ENCODE peak calls at places on chromosomes 16 and 17, in seven cellular contexts. One of them, this sample, is unnamed.

GRCh38 chr16:24992696-24993095 is 22.5 kb downstream of the ARHGAP17 start:
- DNase-seq in SK-N-MC: no peak
- DNase-seq in GM12891: no peak
- DNase-seq in HL-60: no peak
- DNase-seq in prostate gland: no peak
- DNase-seq in GM23338: no peak
- DNase-seq in breast epithelium: no peak
- DNase-seq in this sample: no peak

GRCh38 chr16:59783191-59783590 is 1049.1 kb upstream of the GOT2 start:
- DNase-seq in prostate gland: no peak
- DNase-seq in breast epithelium: no peak
- DNase-seq in SK-N-MC: no peak
- DNase-seq in GM23338: no peak
- DNase-seq in HL-60: no peak
- DNase-seq in GM12891: no peak
- DNase-seq in this sample: no peak

GRCh38 chr17:62819511-62820221 is 11.6 kb upstream of the MARCHF10 start:
- DNase-seq in HL-60: no peak
- DNase-seq in prostate gland: peak
- DNase-seq in GM23338: peak
- DNase-seq in breast epithelium: peak
- DNase-seq in SK-N-MC: no peak
- DNase-seq in GM12891: no peak
- DNase-seq in this sample: peak

GRCh38 chr17:29110372-29110757 is 67.4 kb downstream of the PIPOX start:
- DNase-seq in GM12891: no peak
- DNase-seq in prostate gland: no peak
- DNase-seq in breast epithelium: no peak
- DNase-seq in HL-60: no peak
- DNase-seq in GM23338: no peak
- DNase-seq in SK-N-MC: no peak
- DNase-seq in this sample: no peak

GRCh38 chr17:7136266-7136877 is 21.8 kb upstream of the ASGR2 start:
- DNase-seq in breast epithelium: peak
- DNase-seq in HL-60: no peak
- DNase-seq in SK-N-MC: peak
- DNase-seq in prostate gland: peak
- DNase-seq in GM23338: peak
- DNase-seq in GM12891: no peak
- DNase-seq in this sample: no peak

GRCh38 chr17:9199474-9200196 is 178.3 kb downstream of the NTN1 start:
- DNase-seq in HL-60: no peak
- DNase-seq in SK-N-MC: no peak
- DNase-seq in prostate gland: no peak
- DNase-seq in GM12891: no peak
- DNase-seq in GM23338: peak
- DNase-seq in breast epithelium: no peak
- DNase-seq in this sample: no peak

GRCh38 chr17:74465378-74466110 is 890 bp upstream of the CD300A start:
- DNase-seq in HL-60: no peak
- DNase-seq in breast epithelium: no peak
- DNase-seq in SK-N-MC: no peak
- DNase-seq in GM12891: no peak
- DNase-seq in prostate gland: no peak
- DNase-seq in GM23338: no peak
- DNase-seq in this sample: no peak

GRCh38 chr17:32584792-32585191 is 98.0 kb downstream of the CDK5R1 start:
- DNase-seq in GM23338: no peak
- DNase-seq in SK-N-MC: no peak
- DNase-seq in prostate gland: no peak
- DNase-seq in HL-60: no peak
- DNase-seq in breast epithelium: no peak
- DNase-seq in GM12891: no peak
- DNase-seq in this sample: no peak

GRCh38 chr16:58020628-58021521 is 4.7 kb upstream of the MMP15 start:
- DNase-seq in SK-N-MC: no peak
- DNase-seq in GM23338: peak
- DNase-seq in prostate gland: peak
- DNase-seq in GM12891: no peak
- DNase-seq in HL-60: peak
- DNase-seq in breast epithelium: no peak
- DNase-seq in this sample: no peak

GRCh38 chr17:51590071-51590470 is 329.7 kb downstream of the UTP18 start:
- DNase-seq in breast epithelium: no peak
- DNase-seq in GM23338: no peak
- DNase-seq in GM12891: no peak
- DNase-seq in prostate gland: no peak
- DNase-seq in HL-60: no peak
- DNase-seq in SK-N-MC: no peak
- DNase-seq in this sample: no peak

GRCh38 chr17:42667088-42667951 is 8.2 kb downstream of the TUBG2 start:
- DNase-seq in prostate gland: peak
- DNase-seq in SK-N-MC: no peak
- DNase-seq in breast epithelium: peak
- DNase-seq in GM23338: no peak
- DNase-seq in HL-60: no peak
- DNase-seq in GM12891: no peak
- DNase-seq in this sample: no peak

GRCh38 chr17:50423553-50424159 is 2.4 kb upstream of the ACSF2 start:
- DNase-seq in prostate gland: peak
- DNase-seq in GM12891: no peak
- DNase-seq in GM23338: peak
- DNase-seq in SK-N-MC: no peak
- DNase-seq in breast epithelium: no peak
- DNase-seq in HL-60: peak
- DNase-seq in this sample: no peak

GRCh38 chr17:79948918-79949645 is 86.6 kb downstream of the TBC1D16 start:
- DNase-seq in breast epithelium: peak
- DNase-seq in HL-60: no peak
- DNase-seq in prostate gland: no peak
- DNase-seq in GM12891: peak
- DNase-seq in GM23338: no peak
- DNase-seq in SK-N-MC: no peak
- DNase-seq in this sample: peak

GRCh38 chr17:35896011-35896587 is 15.9 kb upstream of the CCL5 start:
- DNase-seq in prostate gland: no peak
- DNase-seq in GM23338: no peak
- DNase-seq in HL-60: peak
- DNase-seq in SK-N-MC: no peak
- DNase-seq in breast epithelium: no peak
- DNase-seq in GM12891: no peak
- DNase-seq in this sample: no peak

GRCh38 chr17:63150994-63151464 is 185.0 kb downstream of the TANC2 start:
- DNase-seq in SK-N-MC: no peak
- DNase-seq in prostate gland: no peak
- DNase-seq in GM23338: peak
- DNase-seq in GM12891: no peak
- DNase-seq in breast epithelium: no peak
- DNase-seq in HL-60: no peak
- DNase-seq in this sample: no peak

GRCh38 chr16:86825631-86826030 is 247.3 kb downstream of the FOXL1 start:
- DNase-seq in GM23338: no peak
- DNase-seq in HL-60: no peak
- DNase-seq in prostate gland: no peak
- DNase-seq in GM12891: no peak
- DNase-seq in SK-N-MC: no peak
- DNase-seq in breast epithelium: no peak
- DNase-seq in this sample: no peak

GRCh38 chr17:8991514-8992285 is 26.2 kb upstream of the PIK3R5 start:
- DNase-seq in prostate gland: peak
- DNase-seq in GM12891: no peak
- DNase-seq in HL-60: peak
- DNase-seq in SK-N-MC: no peak
- DNase-seq in breast epithelium: peak
- DNase-seq in GM23338: peak
- DNase-seq in this sample: peak

GRCh38 chr17:1460233-1460632 is 4.2 kb upstream of the CRK start:
- DNase-seq in GM12891: no peak
- DNase-seq in HL-60: no peak
- DNase-seq in prostate gland: peak
- DNase-seq in SK-N-MC: no peak
- DNase-seq in GM23338: no peak
- DNase-seq in breast epithelium: peak
- DNase-seq in this sample: peak

GRCh38 chr17:63514974-63515373 is 8.2 kb upstream of the KCNH6 start:
- DNase-seq in breast epithelium: no peak
- DNase-seq in HL-60: no peak
- DNase-seq in GM23338: no peak
- DNase-seq in SK-N-MC: no peak
- DNase-seq in prostate gland: no peak
- DNase-seq in GM12891: no peak
- DNase-seq in this sample: no peak

GRCh38 chr17:82060614-82061013 is 5.0 kb downstream of the DUS1L start:
- DNase-seq in prostate gland: no peak
- DNase-seq in GM23338: no peak
- DNase-seq in GM12891: no peak
- DNase-seq in SK-N-MC: no peak
- DNase-seq in breast epithelium: no peak
- DNase-seq in HL-60: no peak
- DNase-seq in this sample: no peak

GRCh38 chr17:76630151-76630550 is 13.4 kb downstream of the ST6GALNAC1 start:
- DNase-seq in HL-60: no peak
- DNase-seq in breast epithelium: no peak
- DNase-seq in GM23338: peak
- DNase-seq in GM12891: no peak
- DNase-seq in prostate gland: no peak
- DNase-seq in SK-N-MC: no peak
- DNase-seq in this sample: no peak

GRCh38 chr17:45835481-45835880 is 9.2 kb upstream of the SPPL2C start:
- DNase-seq in SK-N-MC: no peak
- DNase-seq in prostate gland: no peak
- DNase-seq in HL-60: no peak
- DNase-seq in GM12891: no peak
- DNase-seq in GM23338: no peak
- DNase-seq in breast epithelium: no peak
- DNase-seq in this sample: no peak

DNA sequence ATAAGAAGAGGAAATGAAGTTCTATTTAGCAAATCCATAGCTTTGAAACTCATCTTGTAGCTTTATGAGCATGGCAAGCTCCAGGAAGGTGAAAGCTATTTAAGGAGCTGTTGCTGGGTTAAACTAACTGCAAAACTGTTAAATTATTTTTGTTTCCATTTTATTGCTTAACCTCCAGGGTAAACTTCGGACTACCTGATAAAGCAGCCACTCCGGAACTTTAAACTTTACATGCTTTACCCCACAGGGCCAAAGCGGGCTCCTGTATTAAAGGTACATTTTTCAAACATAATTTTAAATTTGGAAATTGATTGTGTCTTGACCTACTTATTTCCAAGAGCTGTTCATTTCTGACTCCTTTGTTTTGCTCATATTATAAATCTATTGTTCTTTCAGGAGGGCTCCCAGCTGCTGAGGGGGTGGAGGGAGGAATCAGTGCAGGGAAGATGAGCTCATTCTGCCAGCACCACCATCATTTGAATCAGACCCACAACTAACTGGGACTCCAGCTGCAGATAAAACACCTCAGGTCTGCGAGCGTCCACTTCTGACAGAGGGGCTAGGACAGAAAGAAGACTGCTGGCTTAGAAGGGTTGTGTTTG is 157.9 kb downstream of the IRX3 start:
- DNase-seq in HL-60: no peak
- DNase-seq in breast epithelium: no peak
- DNase-seq in GM12891: no peak
- DNase-seq in prostate gland: no peak
- DNase-seq in GM23338: no peak
- DNase-seq in SK-N-MC: no peak
- DNase-seq in this sample: no peak
- TF ChIP-seq POLR2AphosphoS5 in HL-60: no peak
- TF ChIP-seq POLR2AphosphoS5 in breast epithelium: no peak
- TF ChIP-seq POLR2AphosphoS5 in GM12891: no peak
- TF ChIP-seq POLR2AphosphoS5 in prostate gland: no peak
- TF ChIP-seq POLR2AphosphoS5 in GM23338: no peak
- TF ChIP-seq POLR2AphosphoS5 in SK-N-MC: no peak
- TF ChIP-seq POLR2AphosphoS5 in this sample: no peak

GRCh38 chr16:79723583-79724168 is 123.1 kb upstream of the MAF start:
- DNase-seq in GM12891: no peak
- DNase-seq in prostate gland: no peak
- DNase-seq in SK-N-MC: no peak
- DNase-seq in breast epithelium: no peak
- DNase-seq in GM23338: peak
- DNase-seq in HL-60: no peak
- DNase-seq in this sample: no peak
- TF ChIP-seq POLR2AphosphoS5 in GM12891: no peak
- TF ChIP-seq POLR2AphosphoS5 in prostate gland: no peak
- TF ChIP-seq POLR2AphosphoS5 in SK-N-MC: no peak
- TF ChIP-seq POLR2AphosphoS5 in breast epithelium: no peak
- TF ChIP-seq POLR2AphosphoS5 in GM23338: no peak
- TF ChIP-seq POLR2AphosphoS5 in HL-60: no peak
- TF ChIP-seq POLR2AphosphoS5 in this sample: no peak

GRCh38 chr17:72426948-72427760 is 306.3 kb downstream of the SOX9 start:
- DNase-seq in GM12891: no peak
- DNase-seq in breast epithelium: no peak
- DNase-seq in GM23338: no peak
- DNase-seq in prostate gland: no peak
- DNase-seq in SK-N-MC: no peak
- DNase-seq in HL-60: no peak
- DNase-seq in this sample: no peak
- TF ChIP-seq POLR2AphosphoS5 in GM12891: no peak
- TF ChIP-seq POLR2AphosphoS5 in breast epithelium: no peak
- TF ChIP-seq POLR2AphosphoS5 in GM23338: no peak
- TF ChIP-seq POLR2AphosphoS5 in prostate gland: no peak
- TF ChIP-seq POLR2AphosphoS5 in SK-N-MC: no peak
- TF ChIP-seq POLR2AphosphoS5 in HL-60: no peak
- TF ChIP-seq POLR2AphosphoS5 in this sample: no peak

GRCh38 chr16:73048292-73049050 is 543 bp upstream of the ZFHX3 start:
- DNase-seq in SK-N-MC: no peak
- DNase-seq in prostate gland: peak
- DNase-seq in breast epithelium: no peak
- DNase-seq in GM12891: no peak
- DNase-seq in GM23338: peak
- DNase-seq in HL-60: no peak
- DNase-seq in this sample: peak
- TF ChIP-seq POLR2AphosphoS5 in SK-N-MC: no peak
- TF ChIP-seq POLR2AphosphoS5 in prostate gland: peak
- TF ChIP-seq POLR2AphosphoS5 in breast epithelium: no peak
- TF ChIP-seq POLR2AphosphoS5 in GM12891: no peak
- TF ChIP-seq POLR2AphosphoS5 in GM23338: no peak
- TF ChIP-seq POLR2AphosphoS5 in HL-60: no peak
- TF ChIP-seq POLR2AphosphoS5 in this sample: no peak